ENCODE peak calls at places on chromosomes 4 and X, in six cellular contexts. B is stomach, C is IMR-90, L is HepG2, W is Peyer's patch, A is body of pancreas. P is an unnamed sample. For H3K4me1 and H3K9me3, the result is how much of the 10 kb centered on the place peaks cover.

GRCh38 chr4:16253127-16253960 is 27.1 kb upstream of the TAPT1 start:
- DNase-seq in L (peak), B (no peak), W (no peak), A (no peak), C (peak), P (no peak)

GRCh38 chr4:151226004-151226932 is 50.7 kb upstream of the PRSS48 start:
- DNase-seq in W (no peak), A (no peak), B (no peak), L (no peak), C (peak), P (no peak)

GRCh38 chrX:3962511-3963350 is 249.3 kb upstream of the PRKX start:
- DNase-seq in B (no peak), W (no peak), C (peak), A (peak), L (peak), P (no peak)

GRCh38 chrX:9785944-9786741 is at the start of gene SHROOM2:
- DNase-seq in B (peak), L (no peak), A (peak), C (no peak), W (no peak), P (no peak)

GRCh38 chr4:94447754-94448411 is 3.9 kb upstream of the PDLIM5 start:
- DNase-seq in L (no peak), W (no peak), A (no peak), B (no peak), C (no peak), P (no peak)

GRCh38 chrX:74902806-74903205 is 22.4 kb downstream of the NEXMIF start:
- DNase-seq in A (no peak), B (peak), L (no peak), W (no peak), C (no peak), P (no peak)

GRCh38 chr4:126395661-126396060 is 1080.9 kb downstream of the FAT4 start:
- DNase-seq in L (no peak), W (no peak), A (no peak), B (no peak), C (peak), P (no peak)

GRCh38 chr4:146643812-146644401 is 5.2 kb downstream of the POU4F2 start:
- DNase-seq in L (peak), A (no peak), W (no peak), B (no peak), C (peak), P (no peak)

GRCh38 chr4:112546476-112546875 is 30.5 kb upstream of the NEUROG2 start:
- DNase-seq in W (no peak), B (no peak), L (no peak), A (no peak), C (no peak), P (no peak)

GRCh38 chr4:10655968-10656367 is 28.6 kb downstream of the CLNK start:
- DNase-seq in A (no peak), C (peak), L (no peak), B (no peak), W (no peak), P (no peak)

GRCh38 chr4:108830509-108831244 is 67.8 kb upstream of the ETNPPL start:
- DNase-seq in C (peak), A (peak), W (no peak), L (no peak), B (peak), P (no peak)

GRCh38 chr4:151227731-151228130 is 49.2 kb upstream of the PRSS48 start:
- DNase-seq in C (peak), B (no peak), L (no peak), W (no peak), A (peak), P (no peak)

GRCh38 chr4:113935190-113935589 is 44.3 kb downstream of the ARSJ start:
- DNase-seq in L (no peak), C (peak), B (no peak), A (no peak), W (no peak), P (no peak)

GRCh38 chr4:111398906-111399330 is 746.3 kb upstream of the FAM241A start:
- DNase-seq in A (no peak), L (no peak), W (no peak), B (no peak), C (peak), P (no peak)

GRCh38 chr4:137156054-137156453 is 376.2 kb downstream of the PCDH18 start:
- DNase-seq in W (no peak), L (no peak), C (peak), B (no peak), A (no peak), P (no peak)

GRCh38 chr4:100782356-100782755 is 264.5 kb upstream of the EMCN start:
- DNase-seq in A (no peak), B (no peak), L (no peak), W (no peak), C (no peak), P (no peak)

GRCh38 chr4:75555294-75556164 is at the start of gene ODAPH:
- DNase-seq in C (peak), L (no peak), B (no peak), A (no peak), W (peak), P (no peak)

GRCh38 chr4:164926301-164926700 is 49.3 kb downstream of the APELA start:
- DNase-seq in A (no peak), B (no peak), C (no peak), W (no peak), L (no peak), P (no peak)

GRCh38 chrX:118904218-118904617 is 70.2 kb upstream of the LONRF3 start:
- DNase-seq in W (no peak), B (no peak), C (no peak), L (no peak), A (no peak), P (no peak)

GRCh38 chrX:130772313-130773140 is 130.5 kb downstream of the ENOX2 start:
- DNase-seq in A (no peak), B (no peak), L (peak), C (peak), W (no peak), P (no peak)

GRCh38 chr4:7538518-7538917 is 103.8 kb upstream of the PSAPL1 start:
- DNase-seq in W (no peak), L (no peak), A (no peak), B (no peak), C (no peak), P (no peak)

GRCh38 chr4:109298279-109299010 is 4.0 kb downstream of the COL25A1 start:
- DNase-seq in B (no peak), C (no peak), L (no peak), W (no peak), A (peak), P (no peak)

GRCh38 chrX:136714626-136715599 is 65.8 kb downstream of the ARHGEF6 start:
- DNase-seq in W (no peak), L (no peak), A (no peak), B (no peak), C (no peak), P (no peak)

GRCh38 chr4:103207673-103208072 is 9.5 kb upstream of the CENPE start:
- DNase-seq in L (peak), A (peak), B (no peak), W (no peak), C (no peak), P (no peak)

GRCh38 chr4:2331519-2332200 is 69.8 kb upstream of the MXD4 start:
- DNase-seq in A (no peak), W (peak), C (no peak), L (no peak), B (no peak), P (no peak)
- H3K4me1 ChIP-seq in A (under half), W (under half), C (under half), L (under half), B (under half), P (under half)

DNA sequence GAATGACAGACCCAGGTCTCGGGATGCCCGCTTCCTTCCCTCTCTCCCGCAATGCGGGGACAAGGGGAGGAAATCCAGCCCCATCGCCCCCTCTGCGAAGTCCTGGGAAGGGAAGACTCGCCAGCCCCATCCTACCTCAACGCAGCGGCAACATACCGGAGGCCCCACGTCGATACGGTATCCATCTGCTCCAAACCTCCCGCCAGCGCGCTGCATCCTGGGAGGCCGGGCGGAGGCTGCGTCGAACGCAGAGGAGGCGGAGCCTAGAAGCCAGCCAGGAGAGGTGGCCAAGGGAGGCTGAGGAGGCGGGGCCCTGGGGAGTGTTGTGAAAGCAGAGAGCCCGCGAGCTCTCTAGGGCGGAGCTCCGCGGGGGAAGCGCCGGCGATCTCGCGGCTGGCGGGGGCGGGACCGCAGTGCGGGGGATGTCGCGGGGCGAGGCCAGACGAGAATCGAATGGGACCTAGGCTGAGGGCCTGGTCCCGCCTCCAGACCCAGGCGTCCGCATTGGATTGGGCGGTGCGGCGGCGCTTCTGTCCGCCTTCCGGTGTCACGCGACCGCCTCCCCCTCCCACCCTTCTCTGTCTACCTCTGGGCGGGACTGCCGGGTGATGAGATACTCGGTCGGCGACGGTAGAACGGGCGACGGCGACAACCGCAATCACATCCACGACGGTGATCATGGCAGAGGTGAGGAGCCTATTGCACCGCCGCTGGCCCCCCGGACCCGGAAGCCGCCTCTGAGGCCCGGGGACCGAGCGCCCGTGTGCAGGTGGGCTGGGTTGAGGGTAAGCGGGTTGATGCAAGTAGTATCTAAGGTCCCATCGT is at the start of the genes FANCB and MOSPD2:
- DNase-seq in L (peak), C (peak), A (peak), B (peak), W (peak), P (peak)
- TF ChIP-seq POLR2A in L (peak), C (no peak), A (peak), B (no peak), W (peak), P (no peak)

DNA sequence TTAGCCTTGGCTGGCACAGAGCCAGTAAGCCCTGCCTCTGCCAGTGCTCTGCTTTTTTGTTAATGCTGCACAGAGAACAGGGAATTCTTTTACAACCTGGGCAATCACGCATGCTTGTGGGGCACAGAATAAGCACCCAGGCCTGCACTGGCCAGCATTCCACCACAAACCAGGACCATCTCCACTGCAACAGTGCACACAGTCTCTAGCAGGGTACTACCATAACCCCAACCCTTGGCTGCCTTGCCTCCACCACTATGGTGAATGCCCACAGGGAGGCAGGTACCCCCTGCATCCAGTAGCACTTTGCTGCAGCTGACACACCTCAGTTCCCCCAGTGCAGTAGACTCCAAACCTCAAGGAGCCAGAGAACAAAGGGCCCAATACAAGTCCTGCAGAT is 19.2 kb upstream of the FAAH2 start:
- DNase-seq in A (no peak), C (no peak), B (no peak), L (no peak), W (no peak), P (no peak)
- H3K9me3 ChIP-seq in A (under half), C (under half), B (half or more), L (under half), W (under half), P (under half)

GRCh38 chrX:153937056-153937455 is 2.2 kb upstream of the NAA10 start:
- DNase-seq in A (no peak), W (no peak), C (no peak), L (no peak), B (no peak), P (no peak)
- H3K4me1 ChIP-seq in A (under half), W (under half), C (under half), L (under half), B (under half), P (under half)

GRCh38 chrX:34119122-34119521 is 13.0 kb downstream of the FAM47A start:
- DNase-seq in A (no peak), B (no peak), L (no peak), W (no peak), C (no peak), P (no peak)
- TF ChIP-seq POLR2A in A (no peak), B (no peak), L (no peak), W (no peak), C (no peak), P (no peak)

GRCh38 chrX:872090-872489 is 241.5 kb downstream of the SHOX start:
- DNase-seq in W (no peak), A (no peak), B (no peak), C (no peak), L (no peak), P (peak)
- H3K9me3 ChIP-seq in W (under half), A (under half), B (under half), C (under half), L (under half), P (under half)

GRCh38 chr4:153788419-153789276 is at the start of gene SFRP2:
- DNase-seq in A (peak), C (no peak), B (no peak), W (no peak), L (no peak), P (no peak)
- H3K4me1 ChIP-seq in A (under half), C (under half), B (under half), W (under half), L (under half), P (under half)

DNA sequence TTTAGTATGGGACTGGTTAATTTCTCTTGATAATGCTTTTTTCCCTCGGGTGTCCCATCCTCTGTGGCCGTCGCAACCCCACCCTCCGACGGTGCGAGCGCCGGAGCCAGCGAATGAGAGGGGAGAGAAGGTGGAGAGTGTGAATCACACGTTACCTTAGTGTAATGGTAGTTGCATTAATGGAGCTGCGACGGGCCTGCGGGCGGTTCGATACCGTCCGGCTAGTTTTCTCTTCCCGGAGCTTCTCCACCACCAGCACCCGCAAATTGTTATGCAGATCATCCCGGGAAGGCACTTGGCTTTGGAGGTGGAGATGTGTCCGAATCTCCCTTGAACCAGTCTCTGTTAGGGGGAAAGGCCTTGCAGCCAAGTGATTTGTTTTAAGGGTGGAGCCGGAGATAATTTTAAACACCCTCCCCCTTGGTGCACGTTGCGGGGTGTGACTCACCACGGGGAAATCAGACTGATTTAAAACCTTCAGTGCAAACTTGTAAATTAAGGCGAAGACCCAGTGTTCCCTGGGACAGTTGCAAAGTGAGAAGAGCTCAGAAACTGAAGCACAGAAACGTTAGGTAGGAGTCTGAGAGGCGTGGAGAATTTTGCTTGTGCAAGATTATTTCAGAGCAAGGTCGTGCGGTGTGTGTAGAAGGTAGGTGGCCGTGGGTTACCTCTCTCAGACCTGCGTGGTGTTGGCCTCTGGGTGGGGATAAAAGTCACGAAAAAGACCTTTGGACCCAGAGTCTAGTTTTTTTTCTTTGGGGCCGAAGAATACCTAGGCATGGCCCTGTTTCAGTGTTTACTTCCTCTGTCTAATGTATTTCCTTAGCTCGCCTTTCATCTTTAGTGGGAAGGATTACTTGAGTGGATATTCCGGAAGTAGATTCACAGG is 1.3 kb downstream of the AFF1 start:
- DNase-seq in L (peak), W (peak), C (peak), A (peak), B (peak), P (no peak)
- TF ChIP-seq POLR2A in L (peak), W (no peak), C (no peak), A (peak), B (no peak), P (peak)

GRCh38 chrX:124764354-124764753 is 418.0 kb downstream of the SH2D1A start:
- DNase-seq in A (no peak), W (no peak), L (no peak), C (no peak), B (no peak), P (no peak)
- H3K9me3 ChIP-seq in A (under half), W (under half), L (under half), C (under half), B (under half), P (under half)

GRCh38 chr4:70713453-70714026 is 8.2 kb upstream of the RUFY3 start:
- DNase-seq in B (no peak), A (no peak), C (no peak), W (no peak), L (no peak), P (no peak)
- H3K4me1 ChIP-seq in B (under half), A (under half), C (under half), W (under half), L (half or more), P (under half)